ENCODE peak calls at places on chromosomes 12 and 14, in seven cellular contexts. One of them, this sample, is unnamed.

GRCh38 chr14:20143911-20144310 is 5.3 kb downstream of the OR4N5 start:
- DNase-seq in BE2C: peak
- DNase-seq in B cell: no peak
- DNase-seq in G401: peak
- DNase-seq in NB4: peak
- DNase-seq in cardiac fibroblast: no peak
- DNase-seq in NCI-H146: no peak
- DNase-seq in this sample: no peak

GRCh38 chr12:26748741-26749431 is 84.1 kb downstream of the ITPR2 start:
- DNase-seq in BE2C: no peak
- DNase-seq in B cell: no peak
- DNase-seq in G401: no peak
- DNase-seq in NB4: peak
- DNase-seq in cardiac fibroblast: peak
- DNase-seq in NCI-H146: no peak
- DNase-seq in this sample: no peak

GRCh38 chr12:10031771-10032175 is 1.3 kb downstream of the CLEC9A start:
- DNase-seq in BE2C: no peak
- DNase-seq in B cell: no peak
- DNase-seq in G401: no peak
- DNase-seq in NB4: no peak
- DNase-seq in cardiac fibroblast: peak
- DNase-seq in NCI-H146: no peak
- DNase-seq in this sample: no peak

GRCh38 chr12:59858508-59858907 is 262.7 kb downstream of the SLC16A7 start:
- DNase-seq in BE2C: no peak
- DNase-seq in B cell: no peak
- DNase-seq in G401: no peak
- DNase-seq in NB4: no peak
- DNase-seq in cardiac fibroblast: no peak
- DNase-seq in NCI-H146: no peak
- DNase-seq in this sample: no peak

GRCh38 chr14:105844810-105845724 is 318.7 kb downstream of the TMEM121 start:
- DNase-seq in BE2C: no peak
- DNase-seq in B cell: no peak
- DNase-seq in G401: no peak
- DNase-seq in NB4: no peak
- DNase-seq in cardiac fibroblast: no peak
- DNase-seq in NCI-H146: no peak
- DNase-seq in this sample: no peak

GRCh38 chr12:76880156-76881023 is 1.6 kb upstream of the CSRP2 start:
- DNase-seq in BE2C: no peak
- DNase-seq in B cell: no peak
- DNase-seq in G401: no peak
- DNase-seq in NB4: no peak
- DNase-seq in cardiac fibroblast: no peak
- DNase-seq in NCI-H146: no peak
- DNase-seq in this sample: no peak

GRCh38 chr12:130266751-130267150 is 70.9 kb upstream of the PIWIL1 start:
- DNase-seq in BE2C: no peak
- DNase-seq in B cell: no peak
- DNase-seq in G401: no peak
- DNase-seq in NB4: peak
- DNase-seq in cardiac fibroblast: no peak
- DNase-seq in NCI-H146: no peak
- DNase-seq in this sample: no peak

GRCh38 chr14:74038015-74038859 is 19.1 kb downstream of the BBOF1 start:
- DNase-seq in BE2C: no peak
- DNase-seq in B cell: peak
- DNase-seq in G401: peak
- DNase-seq in NB4: peak
- DNase-seq in cardiac fibroblast: peak
- DNase-seq in NCI-H146: peak
- DNase-seq in this sample: no peak

GRCh38 chr14:100557658-100558057 is 29.6 kb downstream of the BEGAIN start:
- DNase-seq in BE2C: peak
- DNase-seq in B cell: no peak
- DNase-seq in G401: no peak
- DNase-seq in NB4: no peak
- DNase-seq in cardiac fibroblast: no peak
- DNase-seq in NCI-H146: no peak
- DNase-seq in this sample: no peak

GRCh38 chr12:92955997-92956663 is 27.0 kb upstream of the EEA1 start:
- DNase-seq in BE2C: no peak
- DNase-seq in B cell: no peak
- DNase-seq in G401: no peak
- DNase-seq in NB4: no peak
- DNase-seq in cardiac fibroblast: peak
- DNase-seq in NCI-H146: no peak
- DNase-seq in this sample: no peak

GRCh38 chr12:94942663-94943062 is 60.8 kb downstream of the NDUFA12 start:
- DNase-seq in BE2C: no peak
- DNase-seq in B cell: no peak
- DNase-seq in G401: no peak
- DNase-seq in NB4: peak
- DNase-seq in cardiac fibroblast: no peak
- DNase-seq in NCI-H146: no peak
- DNase-seq in this sample: no peak

GRCh38 chr14:103227076-103227475 is 103.8 kb downstream of the TNFAIP2 start:
- DNase-seq in BE2C: no peak
- DNase-seq in B cell: no peak
- DNase-seq in G401: no peak
- DNase-seq in NB4: no peak
- DNase-seq in cardiac fibroblast: no peak
- DNase-seq in NCI-H146: no peak
- DNase-seq in this sample: no peak

GRCh38 chr14:100130471-100130870 is 29.0 kb downstream of the DEGS2 start:
- DNase-seq in BE2C: no peak
- DNase-seq in B cell: no peak
- DNase-seq in G401: no peak
- DNase-seq in NB4: no peak
- DNase-seq in cardiac fibroblast: no peak
- DNase-seq in NCI-H146: no peak
- DNase-seq in this sample: no peak

GRCh38 chr14:55718551-55718950 is 138.5 kb downstream of the KTN1 start:
- DNase-seq in BE2C: no peak
- DNase-seq in B cell: no peak
- DNase-seq in G401: no peak
- DNase-seq in NB4: no peak
- DNase-seq in cardiac fibroblast: no peak
- DNase-seq in NCI-H146: no peak
- DNase-seq in this sample: no peak

GRCh38 chr12:11777962-11778361 is 128.5 kb downstream of the ETV6 start:
- DNase-seq in BE2C: no peak
- DNase-seq in B cell: no peak
- DNase-seq in G401: no peak
- DNase-seq in NB4: peak
- DNase-seq in cardiac fibroblast: no peak
- DNase-seq in NCI-H146: no peak
- DNase-seq in this sample: no peak

GRCh38 chr14:32337759-32338158 is 8.7 kb downstream of the AKAP6 start:
- DNase-seq in BE2C: no peak
- DNase-seq in B cell: no peak
- DNase-seq in G401: no peak
- DNase-seq in NB4: no peak
- DNase-seq in cardiac fibroblast: no peak
- DNase-seq in NCI-H146: no peak
- DNase-seq in this sample: no peak